ENCODE peak calls at places on chromosomes 12 and 14, in four cellular contexts. A is effector CD8-positive, alpha-beta T cell; N is erythroblast; U is osteocyte. P is an unnamed sample.

GRCh38 chr14:104517867-104518266 is 61.7 kb upstream of the C14orf180 start:
- DNase-seq in A (no peak), N (no peak), U (no peak), P (no peak)

GRCh38 chr14:65102441-65103149 is at the start of gene MAX:
- DNase-seq in A (peak; percentile 96), N (peak; percentile 98), U (peak; percentile 99), P (peak; percentile 93)

GRCh38 chr12:55842681-55843429 is at the start of gene MMP19:
- DNase-seq in A (no peak), N (no peak), U (no peak), P (peak; percentile 68)

GRCh38 chr12:96720363-96720705 is 186.7 kb upstream of the NEDD1 start:
- DNase-seq in A (no peak), N (peak; percentile 24), U (no peak), P (no peak)

GRCh38 chr14:101068293-101068957 is 164.9 kb upstream of the RTL1 start:
- DNase-seq in A (no peak), N (no peak), U (peak; percentile 78), P (no peak)

GRCh38 chr12:16658699-16659098 is 52.7 kb upstream of the LMO3 start:
- DNase-seq in A (no peak), N (no peak), U (no peak), P (no peak)

GRCh38 chr14:99605299-99605961 is 1.4 kb upstream of the CCDC85C start:
- DNase-seq in A (peak; percentile 72), N (peak; percentile 43), U (no peak), P (peak; percentile 82)

GRCh38 chr12:54259194-54260011 is 20.5 kb downstream of the CBX5 start:
- DNase-seq in A (peak; percentile 48), N (peak; percentile 86), U (peak; percentile 92), P (peak; percentile 92)

GRCh38 chr12:49428652-49429549 is 61.6 kb downstream of the SPATS2 start:
- DNase-seq in A (no peak), N (no peak), U (no peak), P (peak; percentile 21)

GRCh38 chr14:72615511-72616121 is 278.3 kb downstream of the DPF3 start:
- DNase-seq in A (no peak), N (no peak), U (peak; percentile 86), P (no peak)

GRCh38 chr12:2376855-2377657 is 324.3 kb downstream of the CACNA1C start:
- DNase-seq in A (no peak), N (no peak), U (no peak), P (no peak)

P was measured in K562.